ENCODE peak calls at places on chromosomes 12 and 14, in eight cellular contexts. D is GM23338, G is vagina, S is HepG2, I is Panc1, W is breast epithelium, H is GM12892, U is SK-N-MC. X is an unnamed sample.

GRCh38 chr12:101653503-101653902 is 43.9 kb upstream of the CHPT1 start:
- DNase-seq in D (peak), G (no peak), S (peak), I (no peak), W (no peak), H (no peak), U (no peak), X (no peak)

GRCh38 chr12:68334136-68334535 is 2.0 kb upstream of the MDM1 start:
- DNase-seq in D (peak), G (no peak), S (no peak), I (no peak), W (no peak), H (no peak), U (no peak), X (no peak)

GRCh38 chr12:69298133-69298532 is 50.0 kb upstream of the LYZ start:
- DNase-seq in D (no peak), G (no peak), S (no peak), I (no peak), W (no peak), H (no peak), U (no peak), X (no peak)

GRCh38 chr14:90114554-90114953 is 52.8 kb downstream of the KCNK13 start:
- DNase-seq in D (no peak), G (no peak), S (peak), I (no peak), W (no peak), H (no peak), U (no peak), X (no peak)

GRCh38 chr12:51048601-51049369 is 658 bp downstream of the LETMD1 start:
- DNase-seq in D (no peak), G (no peak), S (no peak), I (no peak), W (no peak), H (no peak), U (no peak), X (no peak)

GRCh38 chr14:26984318-26985177 is 386.7 kb upstream of the NOVA1 start:
- DNase-seq in D (peak), G (no peak), S (peak), I (peak), W (peak), H (no peak), U (no peak), X (peak)

GRCh38 chr12:122035292-122035691 is 13.6 kb downstream of the BCL7A start:
- DNase-seq in D (no peak), G (no peak), S (no peak), I (no peak), W (peak), H (no peak), U (no peak), X (peak)

GRCh38 chr14:94974893-94975292 is 182.4 kb downstream of the DICER1 start:
- DNase-seq in D (no peak), G (no peak), S (no peak), I (no peak), W (no peak), H (no peak), U (no peak), X (no peak)

GRCh38 chr12:128531153-128531552 is 264.2 kb downstream of the TMEM132C start:
- DNase-seq in D (no peak), G (no peak), S (no peak), I (no peak), W (no peak), H (no peak), U (no peak), X (no peak)

GRCh38 chr12:64395739-64396138 is 5.2 kb upstream of the C12orf56 start:
- DNase-seq in D (no peak), G (no peak), S (no peak), I (no peak), W (no peak), H (no peak), U (no peak), X (no peak)

GRCh38 chr14:58733451-58734208 is 95.9 kb downstream of the DACT1 start:
- DNase-seq in D (no peak), G (no peak), S (no peak), I (no peak), W (no peak), H (no peak), U (no peak), X (no peak)

GRCh38 chr14:103067231-103067954 is 10.0 kb upstream of the CDC42BPB start:
- DNase-seq in D (no peak), G (peak), S (no peak), I (no peak), W (no peak), H (no peak), U (no peak), X (no peak)

GRCh38 chr14:85336257-85336656 is 193.7 kb upstream of the FLRT2 start:
- DNase-seq in D (no peak), G (no peak), S (no peak), I (no peak), W (no peak), H (no peak), U (no peak), X (no peak)

GRCh38 chr12:102067574-102068258 is 5.9 kb upstream of the WASHC3 start:
- DNase-seq in D (no peak), G (no peak), S (no peak), I (no peak), W (no peak), H (no peak), U (no peak), X (no peak)

GRCh38 chr14:24372701-24373416 is 4.9 kb downstream of the NFATC4 start:
- DNase-seq in D (no peak), G (no peak), S (no peak), I (no peak), W (no peak), H (no peak), U (no peak), X (peak)

GRCh38 chr12:131865196-131865875 is 29.1 kb upstream of the ULK1 start:
- DNase-seq in D (no peak), G (no peak), S (no peak), I (peak), W (no peak), H (peak), U (no peak), X (no peak)

GRCh38 chr12:49201595-49202295 is 12.9 kb upstream of the TUBA1A start:
- DNase-seq in D (peak), G (no peak), S (no peak), I (no peak), W (no peak), H (no peak), U (no peak), X (no peak)
- TF ChIP-seq POLR2AphosphoS5 in D (no peak), G (no peak), S (no peak), I (no peak), W (no peak), H (no peak), U (no peak), X (no peak)

DNA sequence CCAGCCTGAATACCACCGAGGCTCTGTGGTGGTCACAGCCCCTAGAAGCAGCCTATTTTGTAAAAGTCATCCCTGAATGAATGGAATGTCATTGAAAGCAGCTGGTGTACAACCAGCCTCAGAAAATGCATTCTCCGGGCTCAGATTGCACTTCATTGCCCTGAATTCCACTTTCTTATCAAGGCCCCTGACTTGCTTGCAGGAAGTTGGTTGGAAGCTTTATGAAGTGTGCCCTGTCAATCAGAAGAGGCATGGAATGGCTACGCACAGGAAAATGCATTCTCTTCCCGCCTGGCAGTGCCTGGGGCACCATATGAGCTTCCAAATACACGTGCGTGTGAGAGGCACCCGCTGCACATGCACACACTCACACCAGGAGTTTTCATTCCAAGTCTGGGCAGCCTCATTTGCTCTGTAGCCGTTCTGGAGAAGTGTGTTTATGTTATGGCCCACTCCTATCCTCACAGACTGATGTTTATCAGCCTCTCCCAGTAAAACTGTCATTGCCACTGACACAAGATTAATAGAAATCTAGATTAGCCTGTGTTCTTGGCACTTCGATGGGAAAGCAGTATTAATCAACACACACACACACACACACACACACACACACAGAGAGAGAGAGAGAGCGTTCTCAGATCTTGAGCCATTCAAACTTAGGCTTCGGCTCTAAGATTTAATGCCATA is 63.9 kb downstream of the NUAK1 start:
- DNase-seq in D (no peak), G (peak), S (no peak), I (no peak), W (no peak), H (no peak), U (peak), X (no peak)
- TF ChIP-seq POLR2AphosphoS5 in D (no peak), G (no peak), S (no peak), I (no peak), W (no peak), H (no peak), U (no peak), X (no peak)

GRCh38 chr14:65302571-65303184 is 109.9 kb upstream of the FUT8 start:
- DNase-seq in D (no peak), G (no peak), S (no peak), I (no peak), W (no peak), H (no peak), U (no peak), X (peak)
- TF ChIP-seq POLR2AphosphoS5 in D (no peak), G (no peak), S (no peak), I (no peak), W (no peak), H (peak), U (no peak), X (no peak)

DNA sequence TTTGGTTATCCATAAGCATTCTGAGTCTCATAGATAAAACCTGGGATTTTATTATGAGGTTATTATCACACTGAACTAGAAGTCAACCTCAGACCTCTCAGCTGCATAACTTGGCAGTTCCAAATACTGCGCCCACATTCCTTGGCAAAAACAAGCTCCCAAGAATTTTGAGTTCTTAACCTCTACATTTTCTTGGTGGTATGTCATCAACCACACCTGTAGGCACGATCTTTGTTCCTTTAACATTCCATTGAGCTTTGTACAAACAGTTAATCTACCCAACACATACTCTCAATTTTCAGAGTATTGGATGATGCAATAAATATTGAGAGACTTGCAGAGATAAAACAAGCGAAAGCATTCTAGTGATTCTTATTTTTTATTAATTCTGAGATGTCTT is 371.8 kb upstream of the PRICKLE1 start:
- DNase-seq in D (peak), G (no peak), S (peak), I (peak), W (no peak), H (no peak), U (no peak), X (no peak)
- TF ChIP-seq POLR2AphosphoS5 in D (no peak), G (peak), S (no peak), I (peak), W (no peak), H (no peak), U (no peak), X (no peak)

DNA sequence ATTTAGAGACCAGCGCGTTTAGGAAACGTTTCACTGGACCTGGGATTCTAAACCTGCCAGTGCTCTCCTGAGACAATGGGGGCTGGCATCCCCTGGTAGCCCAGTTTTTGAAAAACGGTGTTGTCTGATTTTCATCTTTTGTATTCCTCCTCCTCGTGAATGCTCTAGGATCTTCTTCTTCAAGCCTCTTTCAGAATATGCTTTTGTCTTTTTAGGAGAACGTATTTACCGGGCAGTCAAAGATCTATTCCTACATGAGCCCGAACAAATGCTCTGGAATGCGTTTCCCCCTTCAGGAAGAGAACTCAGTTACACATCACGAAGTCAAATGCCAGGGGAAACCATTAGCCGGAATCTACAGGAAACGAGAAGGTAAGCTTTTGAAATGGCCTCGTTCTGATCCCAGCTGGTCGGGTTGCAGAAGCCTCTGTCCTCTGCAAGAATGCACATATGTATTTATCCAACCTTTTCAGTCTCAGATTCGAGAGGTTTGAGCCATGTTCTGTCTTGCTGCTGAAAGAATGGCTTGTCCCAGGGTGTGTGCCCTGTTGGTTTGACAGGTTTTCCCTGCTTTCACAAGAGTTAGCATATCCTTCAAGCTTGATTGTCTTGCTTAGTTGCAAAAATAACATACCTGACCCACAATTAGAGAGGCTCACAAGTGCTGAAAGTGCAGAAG is 6.6 kb downstream of the KMT5A start:
- DNase-seq in D (no peak), G (no peak), S (no peak), I (no peak), W (no peak), H (no peak), U (no peak), X (no peak)
- TF ChIP-seq POLR2AphosphoS5 in D (no peak), G (no peak), S (no peak), I (no peak), W (no peak), H (no peak), U (no peak), X (no peak)

GRCh38 chr14:63432888-63433552 is 110.2 kb downstream of the PPP2R5E start:
- DNase-seq in D (no peak), G (no peak), S (no peak), I (no peak), W (no peak), H (no peak), U (no peak), X (no peak)

GRCh38 chr14:63438065-63438757 is 105.0 kb downstream of the PPP2R5E start:
- DNase-seq in D (peak), G (peak), S (peak), I (peak), W (peak), H (no peak), U (no peak), X (peak)

GRCh38 chr14:63435204-63435603 is 108.0 kb downstream of the PPP2R5E start:
- DNase-seq in D (no peak), G (no peak), S (no peak), I (no peak), W (no peak), H (no peak), U (no peak), X (no peak)

GRCh38 chr14:63436286-63437098 is 106.7 kb downstream of the PPP2R5E start:
- DNase-seq in D (no peak), G (no peak), S (no peak), I (no peak), W (no peak), H (no peak), U (no peak), X (no peak)

DNA sequence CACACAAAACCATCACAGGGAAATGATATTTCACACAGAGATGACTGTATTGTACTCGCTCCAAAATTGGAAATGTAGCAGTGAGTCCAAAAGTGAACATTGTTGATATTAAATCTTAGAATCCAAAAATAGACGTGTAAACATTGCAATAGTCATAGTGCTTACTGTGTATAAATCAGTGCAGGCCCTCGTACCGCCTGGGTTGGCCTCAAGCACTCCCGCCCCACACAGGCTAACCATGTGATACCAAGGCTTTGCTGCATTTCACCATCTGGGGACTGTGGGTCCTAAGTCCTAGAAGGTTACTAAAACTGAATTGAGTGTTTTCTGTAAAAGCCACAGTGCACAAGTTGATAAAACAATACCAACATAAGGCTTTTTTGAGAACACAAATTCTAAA is 107.3 kb downstream of the PPP2R5E start:
- DNase-seq in D (no peak), G (no peak), S (peak), I (no peak), W (no peak), H (no peak), U (no peak), X (peak)
- TF ChIP-seq POLR2AphosphoS5 in D (no peak), G (peak), S (no peak), I (no peak), W (peak), H (no peak), U (no peak), X (peak)

GRCh38 chr12:104670439-104671406 is 214.0 kb downstream of the CHST11 start:
- DNase-seq in D (no peak), G (no peak), S (no peak), I (no peak), W (no peak), H (no peak), U (no peak), X (no peak)

GRCh38 chr12:104672501-104673265 is 215.9 kb downstream of the CHST11 start:
- DNase-seq in D (no peak), G (no peak), S (no peak), I (no peak), W (no peak), H (no peak), U (no peak), X (no peak)

GRCh38 chr12:104672096-104672445 is 215.3 kb downstream of the CHST11 start:
- DNase-seq in D (no peak), G (no peak), S (no peak), I (no peak), W (no peak), H (no peak), U (no peak), X (no peak)

GRCh38 chr12:104669851-104670337 is 213.1 kb downstream of the CHST11 start:
- DNase-seq in D (no peak), G (no peak), S (no peak), I (no peak), W (no peak), H (peak), U (no peak), X (peak)

DNA sequence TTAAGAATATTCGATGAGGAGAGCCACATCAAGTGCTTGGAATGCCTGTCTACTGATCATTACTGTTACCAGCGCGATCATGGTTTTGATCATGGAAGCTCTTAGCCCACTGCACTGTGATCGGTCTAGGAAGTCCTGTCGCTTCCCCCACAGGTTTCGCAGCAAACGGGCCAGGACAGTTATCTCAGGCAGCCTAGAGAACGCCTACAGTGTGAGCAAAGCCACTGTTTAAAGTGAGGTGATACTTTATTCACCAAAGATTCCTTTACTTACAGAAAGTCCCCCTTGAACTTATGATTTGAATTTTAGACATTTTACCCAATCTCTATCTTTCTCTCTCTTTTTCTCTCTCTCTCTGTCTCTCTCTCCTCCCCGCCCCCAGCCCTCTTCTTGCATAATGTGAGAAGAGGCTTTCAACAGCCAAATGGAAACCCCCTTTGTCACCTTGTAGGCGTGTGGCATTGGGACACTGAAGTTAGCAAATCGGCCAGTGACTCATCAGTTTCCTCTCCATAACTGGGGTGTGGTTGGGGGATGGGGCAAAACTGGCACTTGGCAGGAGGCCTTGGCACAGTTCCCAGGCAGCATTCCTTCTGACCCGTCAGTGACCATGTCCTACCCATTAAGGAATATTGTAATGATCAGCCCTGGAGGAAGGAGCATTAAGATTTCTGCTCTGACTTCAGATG is 214.8 kb downstream of the CHST11 start:
- DNase-seq in D (no peak), G (no peak), S (peak), I (peak), W (peak), H (peak), U (no peak), X (peak)
- TF ChIP-seq POLR2AphosphoS5 in D (no peak), G (peak), S (no peak), I (no peak), W (peak), H (no peak), U (no peak), X (peak)

GRCh38 chr12:19439059-19440018 is at the start of gene AEBP2:
- DNase-seq in D (peak), G (peak), S (peak), I (peak), W (peak), H (peak), U (no peak), X (peak)
- TF ChIP-seq POLR2AphosphoS5 in D (peak), G (peak), S (peak), I (peak), W (peak), H (no peak), U (peak), X (peak)

DNA sequence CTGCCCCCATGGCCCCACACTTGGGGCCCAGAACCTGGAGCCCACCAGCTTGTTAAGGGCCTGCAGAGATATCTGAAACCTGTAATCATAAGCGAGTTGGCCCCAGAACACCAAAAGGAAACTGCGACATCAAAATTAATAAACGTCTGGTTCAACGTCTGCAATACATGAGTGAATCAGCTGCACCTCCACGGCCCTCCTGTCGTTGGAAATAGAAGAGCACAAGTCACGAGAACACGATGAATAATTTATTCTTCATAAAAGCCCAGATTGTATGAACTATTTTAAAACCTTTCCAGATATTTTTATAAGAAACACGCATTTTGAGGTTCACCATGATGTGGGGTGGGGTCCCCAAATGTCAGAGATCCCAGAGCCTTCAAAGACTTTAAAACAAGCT is 9.7 kb upstream of the CMKLR1 start:
- DNase-seq in D (no peak), G (no peak), S (no peak), I (no peak), W (no peak), H (no peak), U (no peak), X (no peak)
- TF ChIP-seq POLR2AphosphoS5 in D (no peak), G (no peak), S (no peak), I (no peak), W (no peak), H (no peak), U (no peak), X (no peak)

DNA sequence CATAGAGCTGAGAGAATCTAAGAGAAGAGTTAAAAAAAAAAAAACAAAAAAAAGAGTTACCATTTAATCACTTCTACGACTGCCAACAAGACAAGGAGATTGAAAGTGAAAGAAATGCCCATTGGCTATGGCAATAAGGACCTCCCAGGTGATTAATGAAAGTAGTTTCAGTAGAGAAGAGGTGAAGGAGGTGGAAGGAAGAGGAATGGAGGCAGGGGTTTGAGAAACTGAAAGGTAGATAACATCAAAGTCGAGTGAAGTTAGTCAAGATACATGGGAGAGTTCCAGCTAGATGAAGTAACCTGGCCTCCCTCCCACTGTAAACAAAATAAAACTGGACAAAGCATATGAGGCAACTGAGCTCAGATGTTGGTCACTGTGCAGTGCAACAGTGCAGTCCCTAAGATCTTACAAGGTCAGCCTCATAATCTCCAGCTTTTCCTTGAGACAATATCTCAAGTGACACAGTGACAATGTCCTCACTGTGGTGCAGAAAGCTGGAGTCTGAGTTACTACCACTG is 118.0 kb upstream of the CCDC198 start:
- DNase-seq in D (no peak), G (no peak), S (no peak), I (no peak), W (no peak), H (no peak), U (no peak), X (no peak)
- TF ChIP-seq POLR2AphosphoS5 in D (no peak), G (no peak), S (no peak), I (no peak), W (no peak), H (no peak), U (no peak), X (no peak)